ENCODE peak calls at places on chromosomes 6 and 20, in five cellular contexts. Z, X, N, O and B are unnamed samples. For H3K4me1, the result is how much of the 10 kb centered on the place peaks cover.

GRCh38 chr6:134437376-134437775 is 119.5 kb upstream of the SGK1 start:
- DNase-seq in Z (no peak), O (no peak), X (peak), N (no peak), B (no peak)

GRCh38 chr20:37396520-37397075 is 50.7 kb downstream of the SRC start:
- DNase-seq in O (peak), N (peak), Z (peak), X (no peak), B (peak)

GRCh38 chr6:53924277-53924676 is 129.5 kb downstream of the LRRC1 start:
- DNase-seq in Z (no peak), O (no peak), X (no peak), N (no peak), B (no peak)

GRCh38 chr6:13729891-13730290 is 18.3 kb upstream of the RANBP9 start:
- DNase-seq in X (peak), Z (no peak), N (no peak), O (no peak), B (no peak)

GRCh38 chr6:24547243-24547642 is 52.5 kb downstream of the ALDH5A1 start:
- DNase-seq in O (peak), N (peak), X (peak), Z (peak), B (peak)

GRCh38 chr20:15236812-15237211 is 899.4 kb upstream of the FLRT3 start:
- DNase-seq in Z (peak), X (peak), O (peak), N (peak), B (peak)

GRCh38 chr6:132357120-132357519 is 44.2 kb downstream of the MOXD1 start:
- DNase-seq in N (no peak), O (no peak), Z (no peak), X (peak), B (no peak)

GRCh38 chr6:144289006-144289405 is 3.9 kb downstream of the UTRN start:
- DNase-seq in Z (no peak), N (no peak), O (no peak), X (peak), B (no peak)

GRCh38 chr20:25081730-25082497 is at the start of gene VSX1:
- DNase-seq in Z (no peak), O (peak), X (no peak), N (peak), B (peak)

GRCh38 chr6:4906293-4906941 is 97.4 kb downstream of the RPP40 start:
- DNase-seq in X (no peak), O (no peak), N (no peak), Z (no peak), B (no peak)
- H3K4me1 ChIP-seq in X (under half), O (under half), N (under half), Z (under half), B (under half)

GRCh38 chr20:23047738-23048214 is 1.7 kb downstream of the THBD start:
- DNase-seq in Z (peak), O (peak), N (peak), X (peak), B (peak)
- H3K9ac ChIP-seq in Z (no peak), O (no peak), N (no peak), X (no peak), B (no peak)

GRCh38 chr20:49918446-49918845 is 3.1 kb upstream of the SPATA2 start:
- DNase-seq in N (no peak), O (no peak), Z (no peak), X (no peak), B (no peak)
- H3K27ac ChIP-seq in N (no peak), O (no peak), Z (no peak), X (no peak), B (no peak)

GRCh38 chr20:56925696-56926101 is 296.6 kb downstream of the TFAP2C start:
- DNase-seq in X (peak), N (no peak), Z (no peak), O (peak), B (no peak)
- H3K4me1 ChIP-seq in X (under half), N (under half), Z (under half), O (half or more), B (under half)

DNA sequence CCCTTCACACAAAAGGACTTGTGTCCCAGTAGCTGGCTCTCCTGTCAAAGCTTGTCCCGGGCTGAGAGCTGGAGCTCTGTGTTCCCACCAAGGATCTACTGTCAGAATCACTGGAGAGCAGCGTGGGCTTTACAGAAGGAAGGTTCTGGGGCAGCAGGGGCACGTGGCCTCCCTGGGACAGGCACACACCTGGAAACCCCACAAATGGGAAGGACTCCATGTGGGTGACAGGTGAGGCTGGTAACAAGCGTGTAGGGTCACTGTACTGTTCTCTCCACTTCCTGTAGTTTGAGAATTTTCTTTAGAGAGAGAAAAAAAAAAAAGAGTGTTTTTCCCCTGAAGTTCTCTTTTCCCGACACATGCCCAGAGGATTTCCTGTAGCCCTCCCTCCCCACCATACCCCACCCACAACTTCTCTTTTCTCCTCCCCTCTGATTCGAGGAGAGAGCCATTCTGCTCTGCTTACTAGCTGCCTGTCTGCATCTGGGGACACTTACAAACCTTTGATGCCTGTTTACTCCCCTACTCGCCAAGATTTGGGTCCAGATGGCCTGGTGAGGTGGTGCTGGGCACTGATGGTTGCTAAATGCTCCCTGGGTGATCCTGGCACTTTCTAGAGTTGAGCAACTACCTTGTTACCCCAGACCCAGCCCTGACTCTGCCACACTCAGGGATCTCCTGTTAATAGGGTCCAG is 84.1 kb upstream of the SIRPA start:
- DNase-seq in X (peak), O (no peak), Z (no peak), N (no peak), B (peak)
- H3K9ac ChIP-seq in X (peak), O (no peak), Z (no peak), N (no peak), B (no peak)

GRCh38 chr6:137547186-137547585 is 53.0 kb upstream of the OLIG3 start:
- DNase-seq in X (no peak), N (no peak), Z (no peak), O (peak), B (no peak)

GRCh38 chr6:137543114-137543513 is 48.9 kb upstream of the OLIG3 start:
- DNase-seq in X (no peak), O (no peak), Z (no peak), N (no peak), B (peak)

GRCh38 chr6:137541531-137541930 is 47.3 kb upstream of the OLIG3 start:
- DNase-seq in Z (no peak), X (no peak), N (no peak), O (no peak), B (no peak)

GRCh38 chr6:137545073-137545472 is 50.9 kb upstream of the OLIG3 start:
- DNase-seq in X (no peak), N (no peak), O (no peak), Z (no peak), B (no peak)

DNA sequence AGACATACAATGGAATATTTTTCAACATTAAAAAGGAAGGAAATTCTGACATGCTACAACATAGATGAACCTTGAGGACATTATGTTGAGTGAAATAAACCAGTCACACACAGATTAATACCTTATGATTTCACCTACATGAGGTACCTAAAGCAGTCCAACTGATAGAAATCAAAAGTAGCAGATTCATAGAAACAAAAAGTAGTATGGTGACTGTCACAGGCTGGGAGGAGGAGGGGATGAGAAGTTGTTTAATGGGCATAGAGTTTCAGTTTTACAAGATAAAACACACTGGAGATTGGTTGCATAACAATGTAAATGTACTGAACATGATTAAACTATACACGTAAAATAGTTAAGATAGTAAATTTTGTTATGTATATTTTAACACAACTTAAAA is 48.5 kb upstream of the OLIG3 start:
- DNase-seq in Z (no peak), N (no peak), X (no peak), O (no peak), B (no peak)
- H3K27ac ChIP-seq in Z (no peak), N (no peak), X (no peak), O (no peak), B (no peak)

DNA sequence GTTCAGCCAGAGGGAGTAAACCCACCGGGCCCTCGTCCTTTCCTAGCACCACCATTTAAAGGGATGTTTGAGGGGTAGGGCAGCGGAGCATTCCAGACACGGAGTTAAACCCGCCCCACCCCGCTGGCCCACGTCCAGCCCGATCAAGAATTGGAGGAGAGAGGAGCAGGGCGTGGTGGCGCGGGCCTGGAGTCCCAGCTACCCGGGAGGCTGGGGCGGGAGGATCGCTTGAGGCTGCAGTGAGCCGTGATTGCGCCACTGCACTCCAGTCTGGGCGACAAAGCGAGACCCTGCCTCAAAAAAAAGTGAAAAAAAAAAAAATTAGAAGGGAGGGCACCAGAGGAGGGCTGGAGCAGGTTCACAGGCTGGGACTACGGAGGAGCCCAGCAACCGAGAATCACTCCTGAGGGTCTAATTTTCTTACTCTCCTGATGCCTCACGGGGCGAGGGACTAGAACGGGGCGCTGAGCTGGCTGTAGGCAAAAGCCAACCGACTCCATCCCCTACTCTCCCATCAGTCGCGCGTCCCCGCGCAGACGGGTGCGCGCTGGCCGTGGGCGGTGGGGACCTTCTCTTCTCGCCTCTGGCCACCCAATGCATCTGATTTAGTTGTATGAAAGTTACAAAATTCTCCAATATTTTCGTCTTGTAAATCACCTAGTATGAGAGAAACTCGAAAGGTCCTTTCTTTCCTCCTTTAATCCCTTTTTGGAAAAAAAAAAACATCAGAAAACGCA is 6.1 kb upstream of the HSPA1B start:
- DNase-seq in O (peak), X (peak), N (peak), Z (peak), B (peak)
- H3K4me1 ChIP-seq in O (under half), X (under half), N (under half), Z (under half), B (under half)

DNA sequence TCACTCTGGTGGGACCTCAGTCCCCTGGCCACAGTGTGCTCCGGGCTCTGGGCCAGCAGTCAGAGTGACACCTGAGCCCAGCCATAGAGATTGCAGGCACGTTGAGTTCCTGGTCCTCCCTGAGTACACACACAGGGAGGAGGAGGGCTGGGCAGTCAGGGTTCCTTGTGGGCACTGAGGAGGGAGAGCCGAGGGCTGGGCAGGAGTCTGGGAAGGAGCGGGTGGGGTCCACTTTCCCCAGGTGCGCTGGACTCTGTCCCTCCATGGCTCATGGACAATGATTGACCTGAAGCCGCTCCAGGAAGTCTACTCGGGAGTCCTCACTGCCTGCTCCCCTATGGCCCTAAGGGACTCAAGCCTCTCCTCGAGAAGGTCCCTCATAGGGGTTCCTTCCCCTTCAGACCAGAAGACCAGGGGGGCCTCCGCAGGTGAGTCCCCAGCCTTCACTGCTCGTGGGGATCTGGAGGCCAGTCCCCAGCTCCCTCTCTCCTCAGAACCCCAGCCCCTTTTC is 1.1 kb downstream of the SLC44A4 start:
- DNase-seq in X (no peak), Z (no peak), N (peak), O (no peak), B (no peak)
- H3K9ac ChIP-seq in X (no peak), Z (no peak), N (no peak), O (no peak), B (no peak)